ENCODE peak calls at places on chromosomes 11 and 22, in seven cellular contexts. M, L, S, Q, T, R and K are unnamed samples.

GRCh38 chr22:20524004-20524481 is 16.6 kb downstream of the MED15 start:
- DNase-seq in M (no peak), L (no peak), R (peak), S (no peak), Q (no peak), T (no peak), K (no peak)

GRCh38 chr11:95404370-95404769 is 173.4 kb upstream of the SESN3 start:
- DNase-seq in Q (no peak), S (no peak), M (no peak), T (no peak), R (no peak), L (no peak), K (no peak)

GRCh38 chr22:23520875-23521441 is 59.1 kb downstream of the IGLL1 start:
- DNase-seq in Q (peak), L (peak), M (no peak), S (no peak), T (peak), R (peak), K (no peak)

GRCh38 chr11:65546217-65546958 is 11.8 kb downstream of the LTBP3 start:
- DNase-seq in Q (peak), M (peak), S (peak), T (no peak), L (peak), R (peak), K (peak)

GRCh38 chr11:7081441-7081840 is 7.4 kb upstream of the RBMXL2 start:
- DNase-seq in L (no peak), S (no peak), M (no peak), T (no peak), Q (no peak), R (no peak), K (no peak)

GRCh38 chr11:19628018-19628417 is 84.6 kb upstream of the NAV2 start:
- DNase-seq in M (no peak), T (peak), R (no peak), Q (peak), L (peak), S (no peak), K (no peak)

GRCh38 chr11:2108675-2109481 is 30.3 kb downstream of the IGF2 start:
- DNase-seq in M (no peak), S (no peak), R (no peak), L (no peak), Q (no peak), T (no peak), K (no peak)

GRCh38 chr22:39723899-39724351 is 153.4 kb downstream of the CACNA1I start:
- DNase-seq in M (peak), T (peak), S (no peak), R (peak), Q (no peak), L (no peak), K (peak)

GRCh38 chr11:71183878-71184277 is 68.5 kb downstream of the SHANK2 start:
- DNase-seq in Q (no peak), M (no peak), R (no peak), L (no peak), T (no peak), S (no peak), K (peak)

GRCh38 chr11:26841818-26842457 is 120.1 kb upstream of the SLC5A12 start:
- DNase-seq in Q (no peak), R (peak), M (no peak), S (no peak), T (peak), L (no peak), K (no peak)

GRCh38 chr22:37012262-37012904 is 6.9 kb downstream of the TST start:
- DNase-seq in T (no peak), M (peak), R (no peak), Q (peak), S (no peak), L (no peak), K (no peak)

GRCh38 chr11:16603890-16604783 is 134.3 kb upstream of the C11orf58 start:
- DNase-seq in S (no peak), Q (peak), T (peak), R (peak), L (peak), M (peak), K (peak)

GRCh38 chr22:39128508-39128907 is 24.0 kb downstream of the CBX7 start:
- DNase-seq in L (no peak), M (no peak), Q (no peak), T (no peak), R (no peak), S (no peak), K (no peak)

GRCh38 chr11:11034476-11034875 is 176.6 kb upstream of the ZBED5 start:
- DNase-seq in Q (no peak), R (no peak), L (no peak), S (no peak), M (no peak), T (no peak), K (no peak)
- H3K27ac ChIP-seq in Q (no peak), R (no peak), L (no peak), S (no peak), M (no peak), T (no peak), K (no peak)

GRCh38 chr11:43989162-43989961 is 46.9 kb downstream of the C11orf96 start:
- DNase-seq in R (peak), M (no peak), L (peak), T (no peak), Q (peak), S (no peak), K (no peak)

GRCh38 chr11:43987384-43988039 is 45.1 kb downstream of the C11orf96 start:
- DNase-seq in L (peak), R (peak), S (no peak), Q (peak), T (peak), M (peak), K (peak)

GRCh38 chr11:43986327-43986726 is 43.9 kb downstream of the C11orf96 start:
- DNase-seq in M (no peak), T (no peak), Q (no peak), R (no peak), S (no peak), L (no peak), K (no peak)

GRCh38 chr11:43986881-43987280 is 44.4 kb downstream of the C11orf96 start:
- DNase-seq in R (no peak), S (no peak), L (no peak), Q (no peak), T (no peak), M (no peak), K (no peak)

GRCh38 chr11:43988040-43988793 is 45.8 kb downstream of the C11orf96 start:
- DNase-seq in Q (no peak), R (peak), T (no peak), S (no peak), M (no peak), L (no peak), K (no peak)
- H3K27ac ChIP-seq in Q (peak), R (no peak), T (peak), S (no peak), M (peak), L (no peak), K (peak)

GRCh38 chr11:126176853-126177470 is 34.5 kb downstream of the RPUSD4 start:
- DNase-seq in S (no peak), L (no peak), R (no peak), Q (no peak), T (no peak), M (no peak), K (no peak)

GRCh38 chr11:126172596-126173038 is 38.8 kb downstream of the RPUSD4 start:
- DNase-seq in R (peak), Q (no peak), L (no peak), M (no peak), T (peak), S (no peak), K (no peak)

GRCh38 chr11:126175261-126175885 is 36.1 kb downstream of the RPUSD4 start:
- DNase-seq in M (no peak), R (no peak), S (no peak), T (peak), Q (no peak), L (peak), K (no peak)

GRCh38 chr11:126174816-126175215 is 36.6 kb downstream of the RPUSD4 start:
- DNase-seq in R (no peak), S (no peak), T (no peak), L (no peak), M (no peak), Q (no peak), K (no peak)

GRCh38 chr11:126173257-126173656 is 38.2 kb downstream of the RPUSD4 start:
- DNase-seq in R (no peak), L (no peak), Q (no peak), S (no peak), M (no peak), T (no peak), K (no peak)
- H3K27ac ChIP-seq in R (no peak), L (no peak), Q (no peak), S (no peak), M (no peak), T (no peak), K (no peak)

GRCh38 chr22:41288245-41288946 is 2.4 kb upstream of the RANGAP1 start:
- DNase-seq in R (peak), M (peak), S (no peak), T (peak), Q (no peak), L (no peak), K (no peak)
- H3K27ac ChIP-seq in R (peak), M (peak), S (no peak), T (peak), Q (peak), L (peak), K (peak)

DNA sequence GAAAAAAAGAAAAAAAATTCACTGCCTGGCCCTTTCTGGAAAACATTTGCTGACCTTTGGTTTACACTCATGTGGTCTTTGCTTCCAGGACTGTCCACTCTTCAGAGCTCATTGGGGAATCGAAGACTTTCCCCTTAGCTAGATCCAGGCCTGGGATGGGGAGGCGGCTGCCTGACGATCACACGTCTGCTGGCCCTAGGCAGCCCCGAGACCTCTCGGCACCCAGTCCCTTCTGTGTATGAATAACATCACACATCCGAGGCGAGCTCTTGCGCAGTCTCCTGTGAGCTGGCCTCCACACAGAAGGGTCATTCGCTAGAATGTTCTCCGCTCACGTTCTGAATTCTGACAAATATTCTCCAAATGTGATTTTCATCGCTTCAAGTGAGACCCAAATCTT is 25.7 kb upstream of the GAL start:
- DNase-seq in R (peak), L (peak), M (no peak), T (no peak), S (no peak), Q (no peak), K (no peak)
- H3K27ac ChIP-seq in R (no peak), L (no peak), M (no peak), T (no peak), S (no peak), Q (no peak), K (no peak)

DNA sequence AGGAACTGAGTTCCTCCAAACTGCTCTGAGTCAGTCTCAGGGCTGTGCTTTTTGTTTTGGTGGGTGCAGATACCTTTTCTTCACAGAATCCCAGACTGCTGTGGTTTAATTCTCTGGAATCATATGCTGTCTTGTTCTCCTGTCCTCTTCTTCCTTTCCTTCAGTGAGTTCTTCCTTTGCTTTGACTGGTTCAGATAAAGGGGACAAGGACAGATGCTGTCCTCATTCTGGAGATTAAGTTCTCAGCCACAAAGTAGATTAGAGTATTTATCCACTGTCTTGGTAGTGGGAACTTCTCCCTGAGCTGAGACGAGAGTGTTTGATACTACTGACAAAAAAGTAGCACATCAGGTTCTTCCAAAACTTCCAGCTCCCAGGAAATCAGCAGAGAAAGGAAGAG is 13.3 kb downstream of the ZDHHC5 start:
- DNase-seq in S (no peak), T (no peak), R (no peak), M (no peak), L (no peak), Q (no peak), K (no peak)
- H3K27ac ChIP-seq in S (no peak), T (no peak), R (no peak), M (no peak), L (no peak), Q (no peak), K (no peak)

GRCh38 chr11:124760205-124760652 is 1.9 kb downstream of the ESAM start:
- DNase-seq in L (no peak), R (peak), M (no peak), T (no peak), S (no peak), Q (peak), K (peak)
- H3K27ac ChIP-seq in L (peak), R (no peak), M (peak), T (no peak), S (no peak), Q (peak), K (peak)

GRCh38 chr11:102886999-102887398 is 12.2 kb upstream of the MMP12 start:
- DNase-seq in S (no peak), R (no peak), Q (no peak), T (peak), L (no peak), M (no peak), K (no peak)

GRCh38 chr11:102879801-102880200 is 5.0 kb upstream of the MMP12 start:
- DNase-seq in M (no peak), L (no peak), T (no peak), S (no peak), Q (no peak), R (no peak), K (no peak)

GRCh38 chr11:102883132-102883531 is 8.3 kb upstream of the MMP12 start:
- DNase-seq in T (peak), S (no peak), Q (no peak), R (no peak), L (no peak), M (no peak), K (no peak)

GRCh38 chr11:102878595-102878994 is 3.8 kb upstream of the MMP12 start:
- DNase-seq in R (no peak), M (no peak), L (no peak), Q (no peak), T (no peak), S (no peak), K (no peak)

DNA sequence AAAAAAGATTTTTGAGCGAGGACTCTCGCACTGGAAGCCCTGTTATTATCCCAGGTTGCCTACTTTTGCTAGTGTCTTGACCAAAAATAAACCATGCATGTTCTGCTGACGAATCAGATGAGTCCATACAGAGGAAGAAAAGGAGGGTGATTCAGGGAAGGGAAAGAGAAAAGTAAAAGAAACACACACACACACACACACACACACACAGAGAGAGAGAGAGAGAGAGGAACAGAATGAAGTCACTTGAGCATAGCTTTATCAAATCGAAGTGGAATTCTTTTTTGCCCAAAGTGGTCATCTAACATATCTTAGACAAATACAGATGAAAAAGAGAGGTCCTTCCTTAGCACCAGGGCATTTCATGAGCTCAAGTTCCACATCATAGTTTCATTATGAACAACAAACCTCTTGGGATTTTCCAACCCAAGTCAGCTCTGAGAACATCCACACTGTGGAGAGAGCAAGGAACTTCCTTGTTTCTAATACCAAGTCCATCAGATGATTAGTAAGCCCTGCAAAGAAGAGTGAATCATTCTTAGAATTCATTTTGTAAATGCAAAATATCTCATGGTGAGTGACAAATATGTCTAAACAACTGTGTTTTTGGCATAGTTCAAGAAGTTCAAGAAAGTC is 7.7 kb upstream of the MMP12 start:
- DNase-seq in L (no peak), T (peak), M (no peak), Q (no peak), S (no peak), R (peak), K (no peak)
- H3K27ac ChIP-seq in L (no peak), T (peak), M (no peak), Q (no peak), S (no peak), R (no peak), K (no peak)

DNA sequence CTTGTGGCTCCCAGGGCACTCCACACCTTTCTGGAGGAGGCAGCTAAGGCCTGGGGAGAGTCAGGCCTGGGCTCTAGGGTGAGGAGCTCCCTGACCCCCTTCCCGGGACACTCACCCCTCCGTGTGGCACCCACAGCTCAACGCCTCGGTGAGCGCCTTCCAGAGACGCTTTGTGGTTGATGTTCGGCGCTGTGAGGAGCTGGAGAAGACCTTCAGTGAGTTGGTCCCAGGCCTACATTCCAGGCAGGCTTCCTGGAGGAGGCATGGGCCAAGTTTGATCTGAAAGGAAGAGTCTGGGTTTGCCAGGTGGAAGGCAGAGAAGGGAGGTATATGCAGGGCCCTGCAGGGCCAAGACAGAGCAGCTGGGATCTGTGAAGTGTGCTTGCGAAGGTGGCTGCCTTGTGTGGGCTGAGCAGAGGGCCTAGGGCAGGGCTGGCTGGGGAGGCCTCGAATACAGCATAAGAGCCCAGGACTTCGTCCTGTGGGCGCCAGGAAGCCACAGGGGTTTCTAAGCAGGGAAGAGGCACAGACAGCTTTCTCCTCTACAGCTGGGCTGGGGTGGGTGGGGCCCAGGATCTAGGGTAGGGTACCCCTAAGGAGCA is 2.9 kb downstream of the TCIRG1 start:
- DNase-seq in T (no peak), L (no peak), M (no peak), R (no peak), S (no peak), Q (no peak), K (no peak)
- H3K27ac ChIP-seq in T (no peak), L (no peak), M (peak), R (peak), S (no peak), Q (peak), K (peak)

GRCh38 chr11:115313224-115313838 is 190.9 kb downstream of the CADM1 start:
- DNase-seq in R (no peak), T (no peak), L (no peak), S (no peak), Q (no peak), M (no peak), K (no peak)

GRCh38 chr11:115316682-115317081 is 187.5 kb downstream of the CADM1 start:
- DNase-seq in Q (no peak), T (no peak), S (no peak), M (no peak), R (no peak), L (no peak), K (no peak)

GRCh38 chr11:115306703-115307102 is 197.5 kb downstream of the CADM1 start:
- DNase-seq in S (no peak), R (no peak), Q (no peak), L (no peak), M (no peak), T (no peak), K (no peak)

GRCh38 chr11:115314330-115314729 is 189.9 kb downstream of the CADM1 start:
- DNase-seq in S (no peak), T (no peak), Q (no peak), R (no peak), M (no peak), L (no peak), K (no peak)

DNA sequence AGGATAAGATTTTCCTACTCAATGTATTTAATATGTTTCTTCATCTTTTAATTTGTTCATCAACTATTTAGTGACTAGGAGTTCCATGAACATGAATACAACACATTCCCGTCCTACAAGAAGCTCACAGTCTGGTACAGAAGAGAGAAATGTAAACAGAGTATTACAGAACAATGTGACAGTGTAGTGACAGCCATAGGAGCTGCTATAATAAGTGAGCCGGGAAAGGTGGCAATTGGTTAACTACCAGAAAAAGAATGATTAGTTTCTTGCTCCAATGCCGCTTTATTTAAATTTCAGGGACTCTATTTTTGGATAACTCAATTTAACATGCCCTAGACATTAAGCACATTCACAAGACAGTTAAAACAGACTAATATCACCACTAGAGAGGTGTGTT is 192.3 kb downstream of the CADM1 start:
- DNase-seq in Q (no peak), S (no peak), T (no peak), M (no peak), R (no peak), L (no peak), K (no peak)
- H3K27ac ChIP-seq in Q (no peak), S (no peak), T (no peak), M (no peak), R (no peak), L (no peak), K (no peak)